ENCODE peak calls at places on chromosomes 13 and 19, in four cellular contexts. Y, Z, M and I are unnamed samples.

GRCh38 chr13:32117696-32118095 is 86.1 kb downstream of the FRY start:
- DNase-seq in Y (no peak), Z (no peak), M (no peak), I (no peak)

GRCh38 chr13:105363747-105364177 is 1171.7 kb downstream of the EFNB2 start:
- DNase-seq in Y (no peak), Z (no peak), M (no peak), I (peak; percentile 29)

GRCh38 chr13:32840840-32841713 is 175.1 kb upstream of the KL start:
- DNase-seq in Y (no peak), Z (no peak), M (no peak), I (peak; percentile 37)

GRCh38 chr13:78875792-78876580 is 217.0 kb upstream of the OBI1 start:
- DNase-seq in Y (no peak), Z (no peak), M (no peak), I (no peak)

GRCh38 chr13:21176982-21177284 is 475 bp downstream of the MRPL57 start:
- DNase-seq in Y (no peak), Z (no peak), M (no peak), I (no peak)

GRCh38 chr13:45361596-45362206 is 20.7 kb upstream of the TPT1 start:
- DNase-seq in Y (no peak), Z (no peak), M (no peak), I (no peak)

GRCh38 chr13:50594276-50594970 is 249.1 kb downstream of the DLEU7 start:
- DNase-seq in Y (no peak), Z (peak; percentile 90), M (no peak), I (peak; percentile 15)

GRCh38 chr13:30119476-30119875 is 187.9 kb downstream of the KATNAL1 start:
- DNase-seq in Y (peak; percentile 39), Z (no peak), M (no peak), I (no peak)

GRCh38 chr19:38765214-38765613 is 8.1 kb downstream of the LGALS7 start:
- DNase-seq in Y (no peak), Z (no peak), M (no peak), I (no peak)

GRCh38 chr19:33426621-33427475 is 53.3 kb downstream of the CEBPG start:
- DNase-seq in Y (no peak), Z (no peak), M (no peak), I (peak; percentile 4)

GRCh38 chr13:98416408-98416807 is 160.5 kb downstream of the STK24 start:
- DNase-seq in Y (no peak), Z (no peak), M (no peak), I (no peak)

GRCh38 chr13:19817510-19818158 is 34.9 kb upstream of the PSPC1 start:
- DNase-seq in Y (no peak), Z (peak; percentile 9), M (no peak), I (no peak)

GRCh38 chr13:95494082-95494681 is 58.3 kb upstream of the CLDN10 start:
- DNase-seq in Y (no peak), Z (no peak), M (no peak), I (peak; percentile 32)

GRCh38 chr13:111304041-111304544 is 16.3 kb upstream of the TEX29 start:
- DNase-seq in Y (no peak), Z (peak; percentile 54), M (no peak), I (no peak)

GRCh38 chr19:37506387-37507166 is at the start of gene ZNF793:
- DNase-seq in Y (peak; percentile 81), Z (peak; percentile 91), M (peak; percentile 68), I (peak; percentile 70)

GRCh38 chr13:107457686-107458085 is 757.6 kb downstream of the LIG4 start:
- DNase-seq in Y (no peak), Z (no peak), M (no peak), I (no peak)

GRCh38 chr13:35957174-35957867 is 173.9 kb downstream of the DCLK1 start:
- DNase-seq in Y (no peak), Z (no peak), M (no peak), I (no peak)

GRCh38 chr13:53151692-53152421 is 123.2 kb downstream of the OLFM4 start:
- DNase-seq in Y (no peak), Z (peak; percentile 62), M (no peak), I (peak; percentile 52)

GRCh38 chr13:49731766-49732165 is 40.5 kb upstream of the EBPL start:
- DNase-seq in Y (no peak), Z (no peak), M (no peak), I (no peak)

GRCh38 chr13:24654741-24655140 is 25.5 kb upstream of the ATP12A start:
- DNase-seq in Y (no peak), Z (no peak), M (no peak), I (no peak)

GRCh38 chr13:107348931-107349330 is 781.0 kb upstream of the ARGLU1 start:
- DNase-seq in Y (no peak), Z (no peak), M (no peak), I (no peak)

GRCh38 chr13:29449726-29450125 is 145.8 kb downstream of the SLC7A1 start:
- DNase-seq in Y (no peak), Z (no peak), M (no peak), I (no peak)

GRCh38 chr13:71714802-71715375 is 152.1 kb downstream of the DACH1 start:
- DNase-seq in Y (no peak), Z (no peak), M (no peak), I (no peak)

GRCh38 chr19:49362048-49362925 is at the start of gene TEAD2:
- DNase-seq in Y (peak; percentile 85), Z (peak; percentile 62), M (no peak), I (peak; percentile 51)

GRCh38 chr19:11577451-11578341 is at the start of gene ACP5:
- DNase-seq in Y (no peak), Z (no peak), M (no peak), I (peak; percentile 32)

GRCh38 chr13:77701305-77701704 is 3.8 kb downstream of the SLAIN1 start:
- DNase-seq in Y (no peak), Z (no peak), M (no peak), I (no peak)

GRCh38 chr13:29564828-29565227 is 30.7 kb downstream of the SLC7A1 start:
- DNase-seq in Y (no peak), Z (no peak), M (no peak), I (no peak)

GRCh38 chr13:36344173-36344572 is 2.0 kb downstream of the SPART start:
- DNase-seq in Y (no peak), Z (no peak), M (no peak), I (no peak)

GRCh38 chr13:98664047-98664446 is 87.1 kb upstream of the STK24 start:
- DNase-seq in Y (no peak), Z (no peak), M (no peak), I (no peak)

GRCh38 chr13:78993792-78994191 is 334.8 kb upstream of the OBI1 start:
- DNase-seq in Y (no peak), Z (no peak), M (no peak), I (no peak)

GRCh38 chr19:1007399-1007745 is 7.2 kb downstream of the GRIN3B start:
- DNase-seq in Y (no peak), Z (no peak), M (no peak), I (no peak)

GRCh38 chr19:45275370-45275971 is 24.4 kb downstream of the MARK4 start:
- DNase-seq in Y (no peak), Z (no peak), M (no peak), I (peak; percentile 86)

GRCh38 chr13:66859078-66859477 is 371.1 kb downstream of the PCDH9 start:
- DNase-seq in Y (no peak), Z (no peak), M (no peak), I (no peak)

DNA sequence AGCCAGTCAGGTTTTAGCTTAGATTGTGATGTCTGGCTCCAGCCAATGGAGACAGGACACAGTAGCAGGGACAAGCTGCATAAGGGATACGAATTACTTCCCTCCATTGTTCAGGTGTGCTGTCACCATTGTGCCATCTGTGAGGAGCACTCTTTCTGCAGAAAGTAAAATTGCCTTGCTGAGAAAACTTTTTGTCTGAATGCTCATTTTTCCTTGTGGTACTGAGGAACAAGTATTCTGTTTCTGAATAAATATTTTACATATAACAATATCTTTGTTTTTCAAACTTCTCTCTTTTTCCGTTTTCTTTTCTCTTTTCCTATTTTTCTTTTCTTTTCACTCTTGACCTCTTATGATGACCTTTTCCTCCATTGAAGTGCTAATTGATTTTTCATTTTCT is 10.2 kb downstream of the SLC10A2 start:
- DNase-seq in Y (no peak), Z (no peak), M (no peak), I (no peak)
- H3K9me3 ChIP-seq in Y (no peaks in the 10 kb centered on the region), Z (no peaks in the 10 kb centered on the region), M (peaks cover 14% of the 10 kb centered on the region), I (no peaks in the 10 kb centered on the region)

GRCh38 chr19:54648129-54648528 is 14.7 kb upstream of the LILRB4 start:
- DNase-seq in Y (no peak), Z (peak; percentile 38), M (no peak), I (no peak)
- H3K9me3 ChIP-seq in Y (no peaks in the 10 kb centered on the region), Z (no peaks in the 10 kb centered on the region), M (no peaks in the 10 kb centered on the region), I (no peaks in the 10 kb centered on the region)

DNA sequence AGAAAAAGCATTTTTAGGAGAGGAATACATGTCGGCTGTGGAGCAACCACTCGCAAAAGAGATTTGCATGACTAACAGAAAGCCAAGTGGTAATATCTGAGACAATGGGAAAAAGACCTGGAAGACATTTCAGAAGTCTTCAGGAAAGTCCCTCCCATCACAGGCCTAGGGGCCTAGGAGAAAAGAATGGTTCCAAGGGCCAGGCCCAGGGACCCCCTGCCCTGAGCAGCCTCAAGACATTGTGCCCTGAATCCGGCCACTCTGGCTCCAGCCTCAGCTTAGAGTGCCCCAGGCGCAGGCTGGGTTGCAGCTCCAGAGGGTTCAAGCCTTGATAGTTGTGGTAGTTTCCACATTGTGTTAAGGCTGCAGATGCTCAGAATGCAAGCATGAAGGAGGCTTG is 9.4 kb downstream of the ZNF221 start:
- DNase-seq in Y (no peak), Z (no peak), M (no peak), I (no peak)
- H3K9me3 ChIP-seq in Y (peaks cover 3% of the 10 kb centered on the region), Z (no peaks in the 10 kb centered on the region), M (peaks cover 27% of the 10 kb centered on the region), I (no peaks in the 10 kb centered on the region)

GRCh38 chr19:51965583-51965982 is 21.1 kb downstream of the ZNF350 start:
- DNase-seq in Y (no peak), Z (no peak), M (no peak), I (no peak)

GRCh38 chr19:51971624-51972023 is 15.0 kb downstream of the ZNF350 start:
- DNase-seq in Y (no peak), Z (no peak), M (no peak), I (no peak)

DNA sequence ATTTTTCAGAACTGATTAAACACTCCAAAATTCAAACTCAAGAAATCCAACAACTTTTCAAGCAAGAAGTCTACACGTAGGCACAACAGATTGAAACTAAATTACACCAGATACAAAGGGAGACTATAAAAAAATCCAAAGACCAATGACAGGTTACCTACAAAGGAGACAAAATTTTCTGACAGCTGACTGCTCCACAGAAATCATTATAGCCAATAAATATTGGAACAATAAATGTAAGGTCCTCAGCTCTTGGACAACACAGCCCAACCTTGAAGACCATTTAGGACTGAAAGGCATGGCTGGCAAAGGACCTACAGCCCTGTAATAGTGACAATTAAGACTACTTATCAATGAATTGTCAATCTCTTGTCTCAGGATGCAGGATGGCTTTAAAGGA is 15.9 kb downstream of the ZNF350 start:
- DNase-seq in Y (no peak), Z (no peak), M (no peak), I (no peak)
- H3K9me3 ChIP-seq in Y (peaks cover 3% of the 10 kb centered on the region), Z (no peaks in the 10 kb centered on the region), M (peaks cover 99% of the 10 kb centered on the region), I (peaks cover 3% of the 10 kb centered on the region)